ENCODE peak calls at places on chromosomes 16 and 17, in nine cellular contexts. One of them, this sample, is unnamed.

GRCh38 chr16:30131869-30132475 is 9.0 kb upstream of the MAPK3 start:
- DNase-seq in thoracic aorta: no peak
- DNase-seq in left ventricle myocardium inferior: no peak
- DNase-seq in K562: no peak
- DNase-seq in pancreas: no peak
- DNase-seq in Caco-2: no peak
- DNase-seq in PC-3: no peak
- DNase-seq in coronary artery: no peak
- DNase-seq in mesothelial cell of epicardium: no peak
- DNase-seq in this sample: no peak

GRCh38 chr16:4465977-4466779 is 8.2 kb downstream of the NMRAL1 start:
- DNase-seq in PC-3: no peak
- DNase-seq in coronary artery: no peak
- DNase-seq in Caco-2: no peak
- DNase-seq in mesothelial cell of epicardium: no peak
- DNase-seq in pancreas: peak
- DNase-seq in left ventricle myocardium inferior: peak
- DNase-seq in K562: no peak
- DNase-seq in thoracic aorta: no peak
- DNase-seq in this sample: no peak

GRCh38 chr17:76281573-76282371 is 16.6 kb downstream of the UBALD2 start:
- DNase-seq in PC-3: no peak
- DNase-seq in Caco-2: no peak
- DNase-seq in mesothelial cell of epicardium: no peak
- DNase-seq in K562: no peak
- DNase-seq in thoracic aorta: no peak
- DNase-seq in coronary artery: no peak
- DNase-seq in pancreas: peak
- DNase-seq in left ventricle myocardium inferior: peak
- DNase-seq in this sample: no peak

GRCh38 chr16:23952128-23953041 is 116.6 kb downstream of the PRKCB start:
- DNase-seq in left ventricle myocardium inferior: no peak
- DNase-seq in thoracic aorta: no peak
- DNase-seq in coronary artery: peak
- DNase-seq in PC-3: no peak
- DNase-seq in Caco-2: no peak
- DNase-seq in pancreas: no peak
- DNase-seq in K562: peak
- DNase-seq in mesothelial cell of epicardium: no peak
- DNase-seq in this sample: no peak

GRCh38 chr17:82200135-82200534 is 12.5 kb downstream of the CCDC57 start:
- DNase-seq in K562: peak
- DNase-seq in mesothelial cell of epicardium: no peak
- DNase-seq in pancreas: no peak
- DNase-seq in coronary artery: no peak
- DNase-seq in thoracic aorta: no peak
- DNase-seq in Caco-2: no peak
- DNase-seq in PC-3: no peak
- DNase-seq in left ventricle myocardium inferior: no peak
- DNase-seq in this sample: no peak

GRCh38 chr17:80527016-80527645 is 17.5 kb upstream of the RPTOR start:
- DNase-seq in K562: no peak
- DNase-seq in pancreas: no peak
- DNase-seq in thoracic aorta: no peak
- DNase-seq in PC-3: peak
- DNase-seq in Caco-2: no peak
- DNase-seq in mesothelial cell of epicardium: no peak
- DNase-seq in left ventricle myocardium inferior: no peak
- DNase-seq in coronary artery: no peak
- DNase-seq in this sample: no peak

GRCh38 chr16:49292413-49292812 is 10.8 kb upstream of the CBLN1 start:
- DNase-seq in coronary artery: no peak
- DNase-seq in left ventricle myocardium inferior: no peak
- DNase-seq in mesothelial cell of epicardium: no peak
- DNase-seq in thoracic aorta: no peak
- DNase-seq in pancreas: no peak
- DNase-seq in Caco-2: no peak
- DNase-seq in K562: no peak
- DNase-seq in PC-3: no peak
- DNase-seq in this sample: no peak

GRCh38 chr17:31593806-31594205 is 202.3 kb downstream of the RAB11FIP4 start:
- DNase-seq in Caco-2: peak
- DNase-seq in pancreas: no peak
- DNase-seq in mesothelial cell of epicardium: no peak
- DNase-seq in PC-3: no peak
- DNase-seq in K562: no peak
- DNase-seq in coronary artery: no peak
- DNase-seq in left ventricle myocardium inferior: peak
- DNase-seq in thoracic aorta: no peak
- DNase-seq in this sample: no peak

GRCh38 chr17:56009795-56010715 is 143.2 kb upstream of the ANKFN1 start:
- DNase-seq in left ventricle myocardium inferior: no peak
- DNase-seq in K562: no peak
- DNase-seq in thoracic aorta: no peak
- DNase-seq in pancreas: no peak
- DNase-seq in PC-3: no peak
- DNase-seq in coronary artery: no peak
- DNase-seq in mesothelial cell of epicardium: no peak
- DNase-seq in Caco-2: no peak
- DNase-seq in this sample: no peak

GRCh38 chr17:8807070-8807550 is 7.9 kb upstream of the MFSD6L start:
- DNase-seq in K562: peak
- DNase-seq in mesothelial cell of epicardium: no peak
- DNase-seq in coronary artery: no peak
- DNase-seq in pancreas: no peak
- DNase-seq in thoracic aorta: no peak
- DNase-seq in PC-3: peak
- DNase-seq in Caco-2: no peak
- DNase-seq in left ventricle myocardium inferior: no peak
- DNase-seq in this sample: no peak

GRCh38 chr17:19487009-19487600 is 46.5 kb upstream of the SLC47A1 start:
- DNase-seq in Caco-2: no peak
- DNase-seq in left ventricle myocardium inferior: no peak
- DNase-seq in K562: no peak
- DNase-seq in thoracic aorta: no peak
- DNase-seq in mesothelial cell of epicardium: no peak
- DNase-seq in coronary artery: no peak
- DNase-seq in pancreas: no peak
- DNase-seq in PC-3: no peak
- DNase-seq in this sample: no peak

GRCh38 chr17:71260366-71260765 is 860.5 kb upstream of the SOX9 start:
- DNase-seq in Caco-2: no peak
- DNase-seq in coronary artery: no peak
- DNase-seq in thoracic aorta: no peak
- DNase-seq in left ventricle myocardium inferior: no peak
- DNase-seq in pancreas: no peak
- DNase-seq in mesothelial cell of epicardium: no peak
- DNase-seq in K562: no peak
- DNase-seq in PC-3: peak
- DNase-seq in this sample: no peak

GRCh38 chr17:16589097-16589969 is 20.3 kb upstream of the ZNF287 start:
- DNase-seq in left ventricle myocardium inferior: peak
- DNase-seq in PC-3: peak
- DNase-seq in pancreas: peak
- DNase-seq in K562: peak
- DNase-seq in thoracic aorta: peak
- DNase-seq in coronary artery: peak
- DNase-seq in Caco-2: peak
- DNase-seq in mesothelial cell of epicardium: peak
- DNase-seq in this sample: peak

GRCh38 chr17:48545022-48545376 is at the start of gene HOXB2:
- DNase-seq in thoracic aorta: no peak
- DNase-seq in K562: peak
- DNase-seq in coronary artery: no peak
- DNase-seq in left ventricle myocardium inferior: peak
- DNase-seq in PC-3: no peak
- DNase-seq in pancreas: no peak
- DNase-seq in Caco-2: no peak
- DNase-seq in mesothelial cell of epicardium: no peak
- DNase-seq in this sample: no peak

GRCh38 chr16:588889-589657 is 793 bp upstream of the RAB40C start:
- DNase-seq in K562: peak
- DNase-seq in thoracic aorta: peak
- DNase-seq in Caco-2: peak
- DNase-seq in coronary artery: peak
- DNase-seq in pancreas: peak
- DNase-seq in mesothelial cell of epicardium: peak
- DNase-seq in PC-3: peak
- DNase-seq in left ventricle myocardium inferior: peak
- DNase-seq in this sample: peak
- TF ChIP-seq CTCF in K562: no peak
- TF ChIP-seq CTCF in thoracic aorta: no peak
- TF ChIP-seq CTCF in Caco-2: no peak
- TF ChIP-seq CTCF in coronary artery: no peak
- TF ChIP-seq CTCF in pancreas: no peak
- TF ChIP-seq CTCF in mesothelial cell of epicardium: no peak
- TF ChIP-seq CTCF in PC-3: no peak
- TF ChIP-seq CTCF in left ventricle myocardium inferior: no peak
- TF ChIP-seq CTCF in this sample: no peak

DNA sequence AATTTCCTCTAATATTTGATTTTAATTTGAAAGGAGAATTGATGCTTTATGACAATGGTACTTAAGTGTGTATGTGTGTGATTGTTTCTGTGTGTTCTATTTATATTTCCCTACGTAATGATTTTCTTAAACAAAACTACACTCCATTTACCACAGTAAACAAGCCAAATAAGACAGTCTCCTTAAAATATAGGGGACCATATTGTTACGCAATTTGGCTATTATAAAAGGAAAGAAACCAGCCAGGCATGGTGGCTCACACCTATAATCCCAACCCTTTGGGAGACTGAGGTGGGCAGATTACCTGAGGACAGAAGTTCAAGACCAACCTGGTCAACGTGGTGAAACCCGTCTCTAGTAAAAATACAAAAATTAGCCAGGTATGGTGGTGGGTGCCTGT is 1134.1 kb downstream of the CDH8 start:
- DNase-seq in coronary artery: no peak
- DNase-seq in K562: no peak
- DNase-seq in Caco-2: no peak
- DNase-seq in mesothelial cell of epicardium: no peak
- DNase-seq in pancreas: no peak
- DNase-seq in PC-3: no peak
- DNase-seq in left ventricle myocardium inferior: no peak
- DNase-seq in thoracic aorta: no peak
- DNase-seq in this sample: no peak
- TF ChIP-seq CTCF in coronary artery: no peak
- TF ChIP-seq CTCF in K562: no peak
- TF ChIP-seq CTCF in Caco-2: no peak
- TF ChIP-seq CTCF in mesothelial cell of epicardium: no peak
- TF ChIP-seq CTCF in pancreas: no peak
- TF ChIP-seq CTCF in PC-3: no peak
- TF ChIP-seq CTCF in left ventricle myocardium inferior: no peak
- TF ChIP-seq CTCF in thoracic aorta: no peak
- TF ChIP-seq CTCF in this sample: no peak

DNA sequence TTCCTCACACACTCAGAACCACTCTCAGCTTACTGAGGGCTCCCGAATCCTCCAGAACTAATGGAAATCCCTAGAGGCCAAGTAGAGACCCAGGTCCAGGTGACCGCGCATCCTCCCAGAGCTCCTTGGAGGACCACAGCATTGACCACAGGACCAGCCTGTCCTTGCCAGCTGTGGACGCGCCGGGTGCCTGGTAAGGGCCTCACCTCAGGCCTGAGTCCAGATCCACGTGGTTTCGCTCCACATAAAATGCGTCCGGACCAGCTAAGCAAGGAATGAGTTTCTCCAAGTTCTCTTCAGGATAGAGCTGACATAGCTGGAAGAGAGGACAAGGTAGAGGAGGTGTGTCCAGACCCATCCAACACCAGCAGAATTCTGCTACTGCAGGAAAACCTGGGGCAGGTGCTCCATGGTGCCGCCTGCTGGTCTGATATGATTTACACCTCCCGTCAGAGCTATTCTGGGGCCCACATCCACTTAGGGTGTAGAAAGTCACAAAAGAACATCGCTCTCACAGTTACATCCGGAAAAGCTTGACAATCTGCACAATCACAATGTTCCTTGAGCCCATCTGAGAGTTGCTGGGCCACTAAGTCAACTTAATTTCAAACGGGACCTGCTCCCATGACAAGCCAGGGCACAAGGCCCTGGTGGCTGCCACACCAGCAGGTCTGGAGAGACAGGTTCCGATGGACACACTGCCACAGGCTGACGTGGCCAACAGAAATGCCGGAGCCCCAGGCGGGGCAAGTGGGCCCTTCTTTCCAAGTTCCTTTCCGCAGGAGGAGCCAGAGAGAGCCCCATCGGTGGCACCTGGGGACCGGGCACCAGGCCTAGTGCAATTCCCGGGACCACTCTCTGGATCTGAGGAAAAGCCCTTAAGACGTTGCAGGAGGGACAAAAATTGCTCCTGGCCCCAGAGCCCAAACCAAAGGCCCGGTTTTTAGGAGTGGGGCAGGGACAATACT is 28.5 kb downstream of the MAP1LC3B start:
- DNase-seq in K562: peak
- DNase-seq in pancreas: no peak
- DNase-seq in mesothelial cell of epicardium: no peak
- DNase-seq in Caco-2: no peak
- DNase-seq in coronary artery: no peak
- DNase-seq in thoracic aorta: no peak
- DNase-seq in PC-3: no peak
- DNase-seq in left ventricle myocardium inferior: no peak
- DNase-seq in this sample: no peak
- TF ChIP-seq CTCF in K562: peak
- TF ChIP-seq CTCF in pancreas: no peak
- TF ChIP-seq CTCF in mesothelial cell of epicardium: no peak
- TF ChIP-seq CTCF in Caco-2: peak
- TF ChIP-seq CTCF in coronary artery: no peak
- TF ChIP-seq CTCF in thoracic aorta: no peak
- TF ChIP-seq CTCF in PC-3: peak
- TF ChIP-seq CTCF in left ventricle myocardium inferior: no peak
- TF ChIP-seq CTCF in this sample: no peak

GRCh38 chr16:1286492-1287094 is 22.8 kb upstream of the UBE2I start:
- DNase-seq in left ventricle myocardium inferior: no peak
- DNase-seq in thoracic aorta: no peak
- DNase-seq in pancreas: no peak
- DNase-seq in mesothelial cell of epicardium: no peak
- DNase-seq in PC-3: no peak
- DNase-seq in K562: no peak
- DNase-seq in coronary artery: no peak
- DNase-seq in Caco-2: no peak
- DNase-seq in this sample: no peak

GRCh38 chr16:1287982-1288670 is 21.3 kb upstream of the UBE2I start:
- DNase-seq in mesothelial cell of epicardium: no peak
- DNase-seq in pancreas: peak
- DNase-seq in thoracic aorta: no peak
- DNase-seq in coronary artery: no peak
- DNase-seq in K562: no peak
- DNase-seq in left ventricle myocardium inferior: peak
- DNase-seq in PC-3: peak
- DNase-seq in Caco-2: no peak
- DNase-seq in this sample: no peak

GRCh38 chr16:1283296-1283695 is 26.1 kb upstream of the UBE2I start:
- DNase-seq in PC-3: no peak
- DNase-seq in thoracic aorta: no peak
- DNase-seq in left ventricle myocardium inferior: no peak
- DNase-seq in Caco-2: no peak
- DNase-seq in coronary artery: no peak
- DNase-seq in pancreas: no peak
- DNase-seq in K562: peak
- DNase-seq in mesothelial cell of epicardium: no peak
- DNase-seq in this sample: no peak

GRCh38 chr16:1283996-1284592 is 25.3 kb upstream of the UBE2I start:
- DNase-seq in pancreas: no peak
- DNase-seq in left ventricle myocardium inferior: no peak
- DNase-seq in PC-3: no peak
- DNase-seq in Caco-2: no peak
- DNase-seq in thoracic aorta: no peak
- DNase-seq in coronary artery: no peak
- DNase-seq in K562: no peak
- DNase-seq in mesothelial cell of epicardium: no peak
- DNase-seq in this sample: no peak

GRCh38 chr16:1285669-1286491 is 23.6 kb upstream of the UBE2I start:
- DNase-seq in coronary artery: no peak
- DNase-seq in mesothelial cell of epicardium: no peak
- DNase-seq in left ventricle myocardium inferior: no peak
- DNase-seq in thoracic aorta: no peak
- DNase-seq in K562: no peak
- DNase-seq in Caco-2: no peak
- DNase-seq in PC-3: no peak
- DNase-seq in pancreas: peak
- DNase-seq in this sample: no peak
- TF ChIP-seq CTCF in coronary artery: no peak
- TF ChIP-seq CTCF in mesothelial cell of epicardium: no peak
- TF ChIP-seq CTCF in left ventricle myocardium inferior: no peak
- TF ChIP-seq CTCF in thoracic aorta: no peak
- TF ChIP-seq CTCF in K562: peak
- TF ChIP-seq CTCF in Caco-2: peak
- TF ChIP-seq CTCF in PC-3: peak
- TF ChIP-seq CTCF in pancreas: no peak
- TF ChIP-seq CTCF in this sample: no peak

This sample was measured in right atrium auricular region.